ENCODE peak calls at places on chromosome 12, in five cellular contexts. W is A549, E is GM12878, S is K562, N is HepG2. M is an unnamed sample.

GRCh38 chr12:102911320-102911719 is 5.7 kb downstream of the PAH start:
- DNase-seq in W (no peak), E (no peak), S (no peak), N (no peak), M (no peak)

GRCh38 chr12:24937553-24938244 is 11.2 kb downstream of the BCAT1 start:
- DNase-seq in W (no peak), E (no peak), S (no peak), N (no peak), M (no peak)

GRCh38 chr12:45909041-45909713 is 81.2 kb downstream of the SCAF11 start:
- DNase-seq in W (no peak), E (no peak), S (no peak), N (no peak), M (no peak)

GRCh38 chr12:9331218-9331626 is 123.0 kb upstream of the PZP start:
- DNase-seq in W (peak), E (peak), S (peak), N (peak), M (peak)

GRCh38 chr12:55548756-55549155 is 646 bp upstream of the OR6C4 start:
- DNase-seq in W (no peak), E (no peak), S (no peak), N (no peak), M (no peak)

GRCh38 chr12:56387152-56387551 is 24.5 kb upstream of the APOF start:
- DNase-seq in W (no peak), E (no peak), S (no peak), N (no peak), M (peak)

GRCh38 chr12:128747441-128747840 is 76.3 kb downstream of the SLC15A4 start:
- DNase-seq in W (no peak), E (no peak), S (no peak), N (no peak), M (no peak)

GRCh38 chr12:6375269-6376078 is at the start of gene SCNN1A:
- DNase-seq in W (no peak), E (no peak), S (no peak), N (no peak), M (peak)

GRCh38 chr12:121893901-121894540 is 5.4 kb downstream of the PSMD9 start:
- DNase-seq in W (peak), E (no peak), S (no peak), N (peak), M (peak)

GRCh38 chr12:109967383-109968031 is 28.7 kb downstream of the GIT2 start:
- DNase-seq in W (no peak), E (no peak), S (peak), N (no peak), M (peak)

GRCh38 chr12:49195734-49196133 is 6.9 kb upstream of the TUBA1A start:
- DNase-seq in W (no peak), E (no peak), S (no peak), N (no peak), M (no peak)

GRCh38 chr12:46124848-46125619 is 134.7 kb upstream of the SCAF11 start:
- DNase-seq in W (peak), E (no peak), S (peak), N (peak), M (peak)

GRCh38 chr12:14841761-14842160 is 1.6 kb downstream of the ART4 start:
- DNase-seq in W (peak), E (no peak), S (no peak), N (peak), M (peak)

GRCh38 chr12:103800252-103800771 is 40.7 kb downstream of the NT5DC3 start:
- DNase-seq in W (no peak), E (no peak), S (peak), N (peak), M (no peak)

GRCh38 chr12:25124493-25124892 is 70.5 kb downstream of the DNAI7 start:
- DNase-seq in W (no peak), E (no peak), S (no peak), N (no peak), M (no peak)

GRCh38 chr12:58465418-58465817 is 454.9 kb downstream of the LRIG3 start:
- DNase-seq in W (no peak), E (no peak), S (no peak), N (no peak), M (no peak)

GRCh38 chr12:96045566-96045965 is 10.2 kb upstream of the LTA4H start:
- DNase-seq in W (no peak), E (no peak), S (no peak), N (no peak), M (no peak)

GRCh38 chr12:91870872-91871707 is 274.6 kb downstream of the BTG1 start:
- DNase-seq in W (no peak), E (no peak), S (no peak), N (no peak), M (no peak)

GRCh38 chr12:24895612-24896011 is 53.3 kb downstream of the BCAT1 start:
- DNase-seq in W (no peak), E (no peak), S (no peak), N (no peak), M (no peak)

GRCh38 chr12:115149685-115150378 is 465.9 kb upstream of the TBX3 start:
- DNase-seq in W (no peak), E (no peak), S (no peak), N (no peak), M (no peak)

GRCh38 chr12:90959538-90960139 is 4.7 kb upstream of the CCER1 start:
- DNase-seq in W (peak), E (no peak), S (peak), N (peak), M (peak)

GRCh38 chr12:113252494-113252893 is 31.2 kb downstream of the TPCN1 start:
- DNase-seq in W (no peak), E (no peak), S (no peak), N (no peak), M (no peak)

GRCh38 chr12:53045646-53046045 is 4.2 kb upstream of the TNS2 start:
- DNase-seq in W (no peak), E (no peak), S (no peak), N (no peak), M (no peak)

GRCh38 chr12:95805864-95806669 is 15.5 kb upstream of the NTN4 start:
- DNase-seq in W (peak), E (no peak), S (no peak), N (no peak), M (no peak)

GRCh38 chr12:71315328-71315960 is 124.2 kb upstream of the LGR5 start:
- DNase-seq in W (no peak), E (no peak), S (no peak), N (no peak), M (no peak)

DNA sequence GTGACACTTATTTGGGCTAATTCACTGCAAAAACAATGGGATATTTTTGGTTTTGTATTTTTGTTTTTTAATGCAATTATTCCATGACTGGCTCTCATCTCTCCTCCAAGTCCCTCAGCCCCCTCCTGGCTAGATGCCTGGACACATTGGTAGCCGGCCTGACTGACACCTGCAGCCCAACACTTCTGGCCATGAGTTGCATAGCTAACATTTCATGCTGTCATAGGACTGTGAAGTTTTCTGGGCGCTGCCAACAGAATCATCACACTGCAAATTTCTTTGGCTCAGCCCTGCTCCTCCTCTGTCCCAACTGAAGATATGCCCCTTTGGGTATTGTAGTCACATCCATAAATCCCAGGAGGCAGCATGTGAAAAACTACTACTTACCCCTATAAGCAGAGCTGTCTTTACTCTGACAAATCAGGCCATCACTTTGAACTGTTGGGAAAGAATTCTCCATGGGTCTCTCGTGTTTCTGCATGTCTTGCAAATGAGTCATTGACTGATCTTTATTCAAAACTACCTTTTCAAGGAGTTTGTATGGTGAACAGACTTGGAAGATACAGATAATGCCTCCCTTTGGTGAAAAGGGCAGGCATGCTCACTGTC is 126.7 kb upstream of the LGR5 start:
- DNase-seq in W (no peak), E (no peak), S (no peak), N (no peak), M (no peak)
- TF ChIP-seq JUNB in W (no peak), E (no peak), S (no peak), N (no peak), M (no peak)

DNA sequence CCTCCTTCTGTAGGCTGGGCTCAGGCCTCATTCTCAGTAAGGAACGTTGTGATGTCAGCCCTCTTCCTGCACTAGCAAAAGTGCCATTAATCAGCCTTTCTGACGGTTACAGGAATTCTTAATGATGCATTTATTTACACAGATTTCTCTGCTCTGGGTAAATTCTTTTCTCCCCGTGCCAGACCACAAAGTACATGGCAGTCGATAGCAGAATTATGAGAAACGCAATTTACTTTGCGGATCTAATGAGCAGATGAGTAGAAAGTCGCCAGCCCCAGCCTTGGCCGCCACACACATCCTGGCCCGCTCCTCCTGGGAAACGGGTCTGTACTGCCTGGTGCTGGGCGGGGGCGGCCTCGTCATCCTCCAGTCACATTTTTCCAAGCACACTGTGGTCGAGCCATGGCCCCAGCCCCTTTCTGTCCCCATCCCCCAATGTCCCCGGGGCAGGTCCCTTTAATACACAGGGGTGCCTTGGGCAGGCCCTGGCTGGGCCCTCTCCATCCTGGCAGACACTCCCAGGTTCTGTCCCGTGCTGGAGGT is 25.9 kb downstream of the NOC4L start:
- DNase-seq in W (no peak), E (no peak), S (no peak), N (no peak), M (no peak)
- TF ChIP-seq JUNB in W (no peak), E (no peak), S (no peak), N (no peak), M (no peak)

GRCh38 chr12:32272465-32272864 is 126.9 kb upstream of the FGD4 start:
- DNase-seq in W (no peak), E (no peak), S (no peak), N (no peak), M (no peak)

GRCh38 chr12:32273712-32274111 is 125.6 kb upstream of the FGD4 start:
- DNase-seq in W (no peak), E (no peak), S (no peak), N (no peak), M (peak)

GRCh38 chr12:32273063-32273521 is 126.3 kb upstream of the FGD4 start:
- DNase-seq in W (no peak), E (no peak), S (no peak), N (no peak), M (no peak)

GRCh38 chr12:32274665-32275064 is 124.7 kb upstream of the FGD4 start:
- DNase-seq in W (no peak), E (no peak), S (no peak), N (no peak), M (no peak)

GRCh38 chr12:32270818-32271710 is 128.3 kb upstream of the FGD4 start:
- DNase-seq in W (no peak), E (no peak), S (no peak), N (peak), M (peak)
- TF ChIP-seq JUNB in W (no peak), E (no peak), S (no peak), N (no peak), M (no peak)

GRCh38 chr12:52027085-52027843 is 20.5 kb downstream of the TAMALIN start:
- DNase-seq in W (no peak), E (no peak), S (no peak), N (no peak), M (no peak)

GRCh38 chr12:52032797-52033505 is 18.3 kb upstream of the NR4A1 start:
- DNase-seq in W (peak), E (peak), S (peak), N (peak), M (peak)

GRCh38 chr12:52032431-52032796 is 18.8 kb upstream of the NR4A1 start:
- DNase-seq in W (no peak), E (no peak), S (no peak), N (no peak), M (no peak)

GRCh38 chr12:52026267-52026666 is 19.5 kb downstream of the TAMALIN start:
- DNase-seq in W (no peak), E (no peak), S (no peak), N (no peak), M (no peak)

GRCh38 chr12:52029686-52030085 is 21.6 kb upstream of the NR4A1 start:
- DNase-seq in W (peak), E (no peak), S (no peak), N (no peak), M (peak)
- TF ChIP-seq JUNB in W (no peak), E (no peak), S (no peak), N (no peak), M (no peak)

DNA sequence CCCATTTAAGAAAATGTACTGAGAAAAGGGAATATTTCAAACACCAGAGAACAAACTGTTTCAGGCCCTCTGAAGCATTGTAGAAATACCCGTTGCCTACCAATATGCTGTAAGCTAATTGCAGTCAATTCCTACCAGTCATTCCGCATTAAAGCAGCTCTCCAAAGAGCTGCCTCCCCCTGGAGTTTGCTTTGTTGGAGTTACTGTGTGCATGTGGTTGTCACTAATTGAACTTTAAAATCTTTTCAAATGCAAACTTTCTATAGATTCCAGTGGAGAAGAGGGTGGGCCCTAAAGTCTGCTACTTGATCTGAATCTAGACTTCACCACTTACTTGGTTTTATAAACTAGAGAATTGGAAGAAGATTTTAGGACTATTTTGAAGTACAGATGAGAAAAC is 112.7 kb downstream of the PLXNC1 start:
- DNase-seq in W (no peak), E (no peak), S (no peak), N (no peak), M (peak)
- TF ChIP-seq JUNB in W (no peak), E (no peak), S (no peak), N (no peak), M (no peak)

GRCh38 chr12:123715151-123715676 is 3.1 kb downstream of the ATP6V0A2 start:
- DNase-seq in W (no peak), E (no peak), S (no peak), N (no peak), M (no peak)
- TF ChIP-seq JUNB in W (no peak), E (peak), S (no peak), N (no peak), M (no peak)

DNA sequence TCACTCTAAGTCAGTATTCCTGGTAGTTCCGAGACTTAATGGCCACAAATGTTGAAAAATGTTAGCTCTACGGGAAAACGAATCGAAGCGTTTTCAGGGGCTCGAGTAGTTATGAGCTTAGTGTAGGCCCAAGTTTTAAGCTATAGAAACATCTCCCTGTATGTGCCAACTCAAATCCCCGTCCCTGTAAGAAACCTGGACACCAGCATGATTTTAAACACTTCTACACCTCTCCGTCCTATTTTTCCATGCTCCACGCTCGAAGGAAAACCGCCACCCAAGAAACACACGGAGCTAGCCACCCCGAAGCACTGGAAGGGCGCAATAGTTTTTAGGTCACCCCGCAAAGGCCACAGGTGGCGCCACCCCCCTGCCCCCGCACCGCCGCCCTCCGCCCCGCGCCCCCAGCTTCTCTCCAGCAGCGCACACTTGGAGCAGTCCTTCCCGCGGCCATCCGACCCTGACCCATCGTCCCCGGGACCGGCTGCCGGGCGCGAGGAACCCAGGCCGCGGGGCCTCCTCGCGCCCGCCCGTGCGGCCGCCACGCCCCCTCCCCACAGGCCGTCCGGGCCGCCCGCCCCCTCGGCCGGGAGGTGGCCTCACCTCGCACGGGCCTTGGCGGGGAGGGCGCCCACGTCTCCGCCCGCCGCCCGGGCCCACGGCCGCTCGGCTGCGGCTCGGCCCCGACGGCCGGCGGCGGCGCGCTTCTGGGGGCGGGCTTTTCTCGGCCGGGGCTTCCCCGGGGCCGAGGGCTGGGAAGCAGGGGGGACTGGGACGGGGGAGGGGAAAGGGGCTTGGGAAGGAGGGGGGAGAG is 519 bp downstream of the R3HDM2 start:
- DNase-seq in W (peak), E (no peak), S (peak), N (no peak), M (peak)
- TF ChIP-seq JUNB in W (no peak), E (no peak), S (no peak), N (no peak), M (no peak)

GRCh38 chr12:131092911-131093901 is 139.5 kb downstream of the ADGRD1 start:
- DNase-seq in W (no peak), E (peak), S (no peak), N (no peak), M (no peak)
- TF ChIP-seq JUNB in W (no peak), E (peak), S (no peak), N (no peak), M (no peak)

DNA sequence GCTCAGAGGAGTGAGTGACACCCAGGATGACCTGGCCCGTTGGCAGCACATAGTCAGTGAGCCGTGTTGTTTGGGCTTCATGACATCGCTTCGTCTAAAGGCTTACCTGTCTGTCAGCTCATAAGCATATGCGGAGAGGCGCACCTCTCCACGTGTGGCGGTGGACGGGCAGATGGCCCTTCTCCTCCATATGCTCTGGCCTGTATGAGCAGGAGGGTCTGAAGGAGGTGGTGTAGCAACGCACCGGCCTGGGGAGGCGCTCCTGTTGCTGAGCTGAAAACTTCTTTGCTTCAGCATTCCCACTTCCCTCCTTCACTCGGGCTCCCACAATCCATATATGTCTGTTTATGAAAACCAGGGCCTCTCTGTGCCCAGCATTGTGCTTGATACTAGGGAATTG is 186.1 kb downstream of the TSPAN9 start:
- DNase-seq in W (no peak), E (no peak), S (no peak), N (no peak), M (no peak)
- TF ChIP-seq JUNB in W (no peak), E (no peak), S (no peak), N (no peak), M (no peak)